ENCODE peak calls at places on chromosomes 12 and 14, in six cellular contexts. P is stimulated activated CD4-positive, alpha-beta T cell treated with anti-CD3 and anti-CD28 coated beads, Interleukin-1b, Interleukin-23, amount 100 ng/mL, for 48 hours; N is cardiac septum; O is left cardiac atrium; J is tibial artery; S is endothelial cell. A is an unnamed sample.

GRCh38 chr12:48890657-48891418 is 25.2 kb upstream of the RND1 start:
- DNase-seq in P (peak), N (peak), O (peak), J (peak), S (peak), A (peak)

GRCh38 chr12:18382486-18382885 is 121.2 kb downstream of the PIK3C2G start:
- DNase-seq in P (no peak), N (no peak), O (no peak), J (no peak), S (no peak), A (no peak)

GRCh38 chr12:123078531-123079123 is 72.3 kb downstream of the PITPNM2 start:
- DNase-seq in P (no peak), N (no peak), O (no peak), J (no peak), S (no peak), A (no peak)

GRCh38 chr12:25764409-25764808 is 194.1 kb upstream of the RASSF8 start:
- DNase-seq in P (no peak), N (no peak), O (no peak), J (no peak), S (no peak), A (no peak)

GRCh38 chr12:111211910-111212757 is 156.8 kb downstream of the PHETA1 start:
- DNase-seq in P (no peak), N (no peak), O (no peak), J (no peak), S (peak), A (no peak)

GRCh38 chr14:73231874-73232851 is 5.1 kb upstream of the PAPLN start:
- DNase-seq in P (no peak), N (no peak), O (no peak), J (no peak), S (peak), A (peak)

GRCh38 chr14:72892879-72893635 is 844 bp downstream of the DPF3 start:
- DNase-seq in P (peak), N (no peak), O (peak), J (no peak), S (peak), A (no peak)

GRCh38 chr12:28698541-28698940 is 450.5 kb upstream of the FAR2 start:
- DNase-seq in P (no peak), N (no peak), O (no peak), J (no peak), S (no peak), A (no peak)

GRCh38 chr14:90061849-90062794 is at the start of gene KCNK13:
- DNase-seq in P (no peak), N (no peak), O (peak), J (no peak), S (peak), A (no peak)

GRCh38 chr12:34398706-34399630 is 376.7 kb downstream of the ALG10 start:
- DNase-seq in P (no peak), N (peak), O (peak), J (peak), S (peak), A (no peak)

GRCh38 chr14:34732802-34733201 is 18.4 kb upstream of the CFL2 start:
- DNase-seq in P (no peak), N (no peak), O (no peak), J (no peak), S (no peak), A (no peak)

GRCh38 chr12:92136883-92137582 is 8.6 kb downstream of the BTG1 start:
- DNase-seq in P (no peak), N (no peak), O (no peak), J (no peak), S (no peak), A (no peak)

GRCh38 chr12:52151153-52151858 is 40.5 kb downstream of the KRT80 start:
- DNase-seq in P (no peak), N (no peak), O (no peak), J (no peak), S (no peak), A (no peak)

GRCh38 chr12:57138526-57139272 is 8.7 kb downstream of the LRP1-AS start:
- DNase-seq in P (no peak), N (peak), O (peak), J (peak), S (no peak), A (no peak)